ENCODE peak calls at places on chromosome 6, in nine cellular contexts. H is pancreas, N is mammary epithelial cell, E is bronchial epithelial cell, I is GM13977, B is lower lobe of right lung, L is GM13976, Y is upper lobe of left lung, K is nephron progenitor cell. S is an unnamed sample.

GRCh38 chr6:159440907-159441703 is 251.9 kb downstream of the SOD2 start:
- DNase-seq in I (no peak), B (no peak), K (no peak), E (no peak), Y (no peak), L (no peak), H (no peak), N (no peak), S (no peak)

GRCh38 chr6:2432258-2432657 is 186.9 kb upstream of the GMDS start:
- DNase-seq in Y (no peak), E (peak; percentile 96), K (no peak), H (no peak), L (no peak), B (no peak), I (no peak), N (peak; percentile 87), S (no peak)

GRCh38 chr6:72894091-72894490 is 272.2 kb downstream of the KCNQ5 start:
- DNase-seq in I (no peak), N (peak; percentile 58), K (no peak), Y (no peak), B (no peak), E (peak; percentile 82), H (no peak), L (no peak), S (no peak)

GRCh38 chr6:157823001-157823522 is at the start of gene SNX9:
- DNase-seq in H (peak; percentile 82), Y (peak; percentile 95), L (peak; percentile 82), K (peak; percentile 81), B (peak; percentile 85), E (peak; percentile 52), I (peak; percentile 77), N (peak; percentile 75), S (peak; percentile 71)

GRCh38 chr6:36577298-36577697 is 16.9 kb upstream of the SRSF3 start:
- DNase-seq in H (no peak), L (no peak), N (peak; percentile 87), E (peak; percentile 91), I (no peak), B (no peak), K (no peak), Y (no peak), S (no peak)

GRCh38 chr6:85431271-85431670 is 18.6 kb upstream of the NT5E start:
- DNase-seq in E (no peak), N (no peak), H (no peak), K (no peak), B (no peak), I (no peak), Y (no peak), L (no peak), S (no peak)

GRCh38 chr6:30013296-30013922 is 47.7 kb upstream of the POLR1H start:
- DNase-seq in H (no peak), I (peak; percentile 38), E (no peak), B (no peak), N (no peak), K (peak; percentile 64), Y (no peak), L (peak; percentile 40), S (no peak)

GRCh38 chr6:94535798-94536197 is 1041.5 kb upstream of the MANEA start:
- DNase-seq in E (no peak), H (no peak), Y (no peak), N (no peak), I (no peak), L (no peak), B (no peak), K (no peak), S (no peak)

GRCh38 chr6:162704001-162704400 is 23.6 kb downstream of the PRKN start:
- DNase-seq in N (no peak), K (no peak), Y (no peak), B (no peak), H (no peak), I (no peak), E (no peak), L (no peak), S (no peak)

GRCh38 chr6:24431045-24431451 is 28.3 kb downstream of the MRS2 start:
- DNase-seq in H (no peak), E (peak; percentile 62), L (peak; percentile 56), Y (no peak), I (peak; percentile 42), K (no peak), N (peak; percentile 20), B (no peak), S (no peak)

GRCh38 chr6:82363368-82364086 is at the start of gene TPBG:
- DNase-seq in Y (peak; percentile 88), K (peak; percentile 85), H (peak; percentile 54), L (peak; percentile 59), B (peak; percentile 59), I (peak; percentile 42), N (peak; percentile 88), E (peak; percentile 84), S (no peak)
- TF ChIP-seq CTCF in Y (no peak), K (peak; percentile 19), H (no peak), L (no peak), B (no peak), I (peak; percentile 27), N (no peak), E (peak; percentile 49), S (no peak)

DNA sequence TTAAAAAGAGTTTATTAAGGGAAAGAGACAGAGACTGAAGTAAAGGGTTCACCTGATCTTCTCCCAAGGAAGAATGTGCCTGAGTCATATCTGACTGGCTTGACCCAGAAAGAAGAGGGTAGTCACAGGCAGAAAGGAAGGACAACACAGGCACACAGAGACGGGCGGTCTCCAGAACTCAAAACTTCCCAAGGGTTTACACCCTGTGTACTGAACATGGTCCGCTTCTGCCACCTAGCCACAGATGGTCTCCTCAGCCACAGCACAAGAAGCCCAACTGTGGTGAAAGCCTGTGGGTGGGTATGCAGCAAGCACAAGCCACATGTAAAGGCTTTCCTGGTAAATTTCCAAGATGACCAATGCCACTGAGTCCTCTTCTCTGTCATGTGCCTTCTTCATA is 17.2 kb downstream of the UNC5CL start:
- DNase-seq in N (peak; percentile 70), Y (no peak), H (peak; percentile 56), K (no peak), I (no peak), B (no peak), E (peak; percentile 71), L (no peak), S (no peak)
- TF ChIP-seq CTCF in N (peak; percentile 7), Y (no peak), H (peak; percentile 8), K (no peak), I (peak; percentile 9), B (no peak), E (peak; percentile 4), L (no peak), S (no peak)

GRCh38 chr6:34888441-34888820 is 589 bp upstream of the TAF11 start:
- DNase-seq in E (peak; percentile 35), B (no peak), N (no peak), K (no peak), Y (no peak), L (peak; percentile 18), I (no peak), H (no peak), S (no peak)

GRCh38 chr6:34891296-34891695 is 2.2 kb downstream of the ANKS1A start:
- DNase-seq in H (no peak), I (no peak), L (no peak), B (no peak), E (peak; percentile 68), Y (no peak), N (peak; percentile 25), K (no peak), S (no peak)

GRCh38 chr6:34887753-34888440 is at the start of gene TAF11:
- DNase-seq in N (peak; percentile 92), E (peak; percentile 87), H (peak; percentile 91), Y (peak; percentile 87), L (peak; percentile 87), B (peak; percentile 96), K (peak; percentile 90), I (peak; percentile 84), S (peak; percentile 93)

GRCh38 chr6:34888874-34889555 is at the start of gene ANKS1A:
- DNase-seq in I (peak; percentile 87), E (peak; percentile 65), N (peak; percentile 81), B (peak; percentile 91), Y (peak; percentile 98), H (peak; percentile 93), L (peak; percentile 90), K (peak; percentile 84), S (peak; percentile 73)

GRCh38 chr6:34890526-34890910 is 1.5 kb downstream of the ANKS1A start:
- DNase-seq in L (no peak), N (no peak), K (no peak), E (no peak), B (no peak), H (no peak), I (no peak), Y (no peak), S (no peak)
- TF ChIP-seq CTCF in L (no peak), N (no peak), K (no peak), E (no peak), B (no peak), H (no peak), I (no peak), Y (no peak), S (no peak)

GRCh38 chr6:783966-784365 is 91.0 kb upstream of the EXOC2 start:
- DNase-seq in K (no peak), I (no peak), E (no peak), N (no peak), L (no peak), H (no peak), B (no peak), Y (no peak), S (no peak)

GRCh38 chr6:781350-781961 is 88.5 kb upstream of the EXOC2 start:
- DNase-seq in L (no peak), N (no peak), I (no peak), H (no peak), Y (no peak), K (no peak), E (no peak), B (no peak), S (no peak)

GRCh38 chr6:788058-788457 is 95.1 kb upstream of the EXOC2 start:
- DNase-seq in B (no peak), H (no peak), Y (no peak), N (peak; percentile 5), L (no peak), E (peak; percentile 40), I (no peak), K (no peak), S (no peak)

GRCh38 chr6:782141-782540 is 89.2 kb upstream of the EXOC2 start:
- DNase-seq in N (no peak), H (no peak), E (no peak), K (no peak), L (no peak), I (no peak), Y (no peak), B (no peak), S (no peak)

DNA sequence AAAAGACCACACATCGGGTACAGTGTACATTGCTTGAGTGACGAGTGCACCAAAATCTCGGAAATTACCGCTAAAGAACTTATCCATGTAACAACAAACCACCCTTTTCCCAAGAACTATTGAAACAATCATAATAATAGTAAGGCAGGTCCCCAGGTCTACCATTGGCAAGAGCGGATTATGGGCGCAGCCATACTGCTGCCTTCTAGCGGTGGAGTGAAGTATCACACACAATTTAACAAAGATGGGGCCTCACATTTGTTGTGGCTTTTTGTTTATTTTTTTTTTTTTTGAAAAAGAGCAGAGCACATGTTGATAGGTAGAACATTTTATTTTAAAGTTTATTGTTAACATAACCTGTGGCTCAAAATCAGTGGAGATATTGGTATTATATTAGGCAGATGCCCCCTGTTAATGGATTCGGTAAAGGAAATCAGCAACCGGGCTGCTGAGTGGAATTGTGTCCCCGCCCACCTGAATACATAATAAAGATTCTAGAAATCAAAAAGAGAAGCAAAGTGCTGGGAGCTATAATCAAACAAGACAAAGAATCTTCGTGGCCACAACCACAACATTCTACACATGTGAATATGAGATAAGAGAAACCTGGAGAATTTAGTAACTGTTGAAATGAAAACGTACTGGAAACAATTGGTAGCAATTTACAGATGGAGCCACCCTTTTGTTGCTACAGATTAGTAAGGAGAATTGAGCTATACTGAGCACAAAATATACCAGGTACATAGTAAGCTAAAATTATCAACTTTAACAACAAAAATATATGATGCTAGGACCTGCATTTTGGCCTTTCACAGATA is 94.2 kb upstream of the EXOC2 start:
- DNase-seq in K (no peak), B (no peak), E (no peak), N (no peak), Y (no peak), I (peak; percentile 34), H (no peak), L (peak; percentile 53), S (no peak)
- TF ChIP-seq CTCF in K (peak; percentile 56), B (peak; percentile 50), E (peak; percentile 27), N (peak; percentile 38), Y (peak; percentile 35), I (peak; percentile 18), H (peak; percentile 23), L (peak; percentile 50), S (peak; percentile 64)